ENCODE peak calls at places on chromosome 17, in six cellular contexts. I is GM12891, P is breast epithelium, U is prostate gland, V is HCT116, Z is Panc1. D is an unnamed sample.

GRCh38 chr17:56451629-56452028 is 141.9 kb upstream of the NOG start:
- DNase-seq in U (no peak), V (no peak), I (no peak), Z (no peak), P (no peak), D (no peak)

GRCh38 chr17:66755101-66755943 is 79.6 kb upstream of the CACNG5 start:
- DNase-seq in U (no peak), P (no peak), V (peak; percentile 6), I (no peak), Z (no peak), D (no peak)

GRCh38 chr17:49996495-49997255 is 1.7 kb upstream of the DLX3 start:
- DNase-seq in I (peak; percentile 66), V (no peak), Z (peak; percentile 22), P (no peak), U (peak; percentile 33), D (peak; percentile 63)

GRCh38 chr17:68399638-68400403 is 57.5 kb downstream of the WIPI1 start:
- DNase-seq in U (no peak), Z (no peak), V (no peak), P (no peak), I (peak; percentile 20), D (no peak)

GRCh38 chr17:61477204-61477834 is 25.1 kb downstream of the TBX4 start:
- DNase-seq in P (no peak), I (no peak), Z (no peak), U (no peak), V (no peak), D (no peak)

GRCh38 chr17:50559674-50560184 is 786 bp upstream of the CACNA1G start:
- DNase-seq in V (peak; percentile 64), U (no peak), P (peak; percentile 73), I (no peak), Z (no peak), D (no peak)

GRCh38 chr17:57568340-57568739 is 176.8 kb downstream of the CCDC182 start:
- DNase-seq in U (no peak), V (no peak), P (no peak), Z (no peak), I (no peak), D (no peak)

GRCh38 chr17:65485388-65486299 is 75.8 kb downstream of the AXIN2 start:
- DNase-seq in U (no peak), P (peak; percentile 23), Z (no peak), I (no peak), V (no peak), D (no peak)

GRCh38 chr17:21018894-21019293 is 23.9 kb downstream of the USP22 start:
- DNase-seq in V (no peak), I (no peak), P (no peak), U (no peak), Z (no peak), D (no peak)

GRCh38 chr17:13584701-13585080 is 17.0 kb downstream of the HS3ST3A1 start:
- DNase-seq in U (no peak), I (no peak), V (no peak), Z (no peak), P (no peak), D (no peak)

GRCh38 chr17:6098466-6099180 is 28.4 kb downstream of the WSCD1 start:
- DNase-seq in Z (no peak), I (no peak), U (no peak), P (no peak), V (no peak), D (no peak)

DNA sequence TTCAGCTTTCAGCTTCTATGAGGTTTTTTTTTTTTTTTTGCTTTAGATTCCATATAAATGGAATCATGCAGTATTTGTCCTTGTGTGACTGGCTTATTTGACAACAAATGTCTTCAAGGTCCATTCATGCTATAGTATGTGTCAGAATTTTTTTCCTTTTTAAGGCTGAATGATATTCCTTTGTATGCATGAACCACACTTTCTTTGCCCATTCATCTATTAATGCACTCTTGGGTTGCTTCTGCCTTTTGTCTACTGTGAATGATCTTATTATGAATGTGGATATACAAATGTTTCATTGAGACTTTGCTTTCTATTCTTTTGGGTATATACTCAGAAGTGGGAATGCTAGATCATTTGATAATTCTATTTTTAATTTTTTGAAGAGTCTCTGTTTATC is 27.0 kb upstream of the LRRC75A start:
- DNase-seq in Z (no peak), I (no peak), U (no peak), P (no peak), V (no peak), D (no peak)
- TF ChIP-seq POLR2AphosphoS5 in Z (no peak), I (no peak), U (no peak), P (no peak), V (no peak), D (no peak)

GRCh38 chr17:69462882-69463281 is 48.4 kb downstream of the MAP2K6 start:
- DNase-seq in Z (no peak), I (no peak), V (no peak), P (no peak), U (no peak), D (no peak)

GRCh38 chr17:69470702-69471101 is 56.2 kb downstream of the MAP2K6 start:
- DNase-seq in Z (no peak), U (no peak), I (no peak), P (no peak), V (no peak), D (no peak)

GRCh38 chr17:69466451-69466850 is 52.0 kb downstream of the MAP2K6 start:
- DNase-seq in I (no peak), P (no peak), Z (no peak), V (no peak), U (no peak), D (no peak)

GRCh38 chr17:69468211-69468610 is 53.7 kb downstream of the MAP2K6 start:
- DNase-seq in U (no peak), P (no peak), I (no peak), V (no peak), Z (no peak), D (no peak)

DNA sequence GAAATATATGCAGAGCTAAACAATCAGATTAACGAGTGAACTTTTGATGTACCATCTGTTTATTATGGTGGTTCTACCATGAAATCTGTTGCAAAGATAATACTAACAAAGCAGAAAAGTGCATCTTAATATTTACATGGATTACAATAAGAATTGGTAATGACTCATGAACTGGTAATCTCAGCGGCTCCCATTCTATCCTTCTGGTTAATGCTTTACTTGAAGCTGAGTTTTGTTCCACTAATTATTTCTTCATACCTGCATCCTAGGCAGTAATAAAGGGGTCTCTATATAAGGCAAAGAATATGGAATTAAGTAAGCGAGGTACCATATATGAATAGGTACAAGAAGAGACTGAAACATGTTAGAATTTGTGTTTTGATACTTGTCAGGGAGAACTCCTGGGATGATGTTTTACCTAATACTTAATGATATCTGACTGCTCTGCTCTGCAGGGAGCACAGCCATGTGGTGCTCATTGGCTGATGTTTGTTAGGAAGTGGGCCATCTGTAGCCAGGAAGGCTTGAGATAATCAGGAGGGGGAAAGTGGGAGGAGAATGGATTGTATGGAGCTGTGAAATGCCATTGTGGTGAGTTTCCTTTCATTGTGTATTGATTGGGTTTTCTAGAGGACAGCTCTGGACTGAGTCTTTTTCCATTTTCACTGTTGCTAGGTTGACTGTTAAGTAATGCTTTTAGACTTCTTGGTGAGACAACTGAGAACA is 52.6 kb downstream of the MAP2K6 start:
- DNase-seq in U (no peak), Z (no peak), V (no peak), P (no peak), I (no peak), D (no peak)
- TF ChIP-seq POLR2AphosphoS5 in U (no peak), Z (no peak), V (no peak), P (no peak), I (no peak), D (no peak)

GRCh38 chr17:2243953-2244352 is 59.6 kb downstream of the SMG6 start:
- DNase-seq in P (no peak), Z (no peak), V (no peak), I (no peak), U (no peak), D (no peak)

GRCh38 chr17:2241823-2242222 is 61.8 kb downstream of the SMG6 start:
- DNase-seq in Z (no peak), V (no peak), I (no peak), P (no peak), U (no peak), D (no peak)

GRCh38 chr17:2240541-2240940 is 63.0 kb downstream of the SMG6 start:
- DNase-seq in Z (no peak), P (no peak), V (no peak), U (no peak), I (no peak), D (no peak)

GRCh38 chr17:2247005-2247404 is 56.6 kb downstream of the SMG6 start:
- DNase-seq in Z (no peak), V (no peak), I (no peak), P (no peak), U (no peak), D (no peak)

DNA sequence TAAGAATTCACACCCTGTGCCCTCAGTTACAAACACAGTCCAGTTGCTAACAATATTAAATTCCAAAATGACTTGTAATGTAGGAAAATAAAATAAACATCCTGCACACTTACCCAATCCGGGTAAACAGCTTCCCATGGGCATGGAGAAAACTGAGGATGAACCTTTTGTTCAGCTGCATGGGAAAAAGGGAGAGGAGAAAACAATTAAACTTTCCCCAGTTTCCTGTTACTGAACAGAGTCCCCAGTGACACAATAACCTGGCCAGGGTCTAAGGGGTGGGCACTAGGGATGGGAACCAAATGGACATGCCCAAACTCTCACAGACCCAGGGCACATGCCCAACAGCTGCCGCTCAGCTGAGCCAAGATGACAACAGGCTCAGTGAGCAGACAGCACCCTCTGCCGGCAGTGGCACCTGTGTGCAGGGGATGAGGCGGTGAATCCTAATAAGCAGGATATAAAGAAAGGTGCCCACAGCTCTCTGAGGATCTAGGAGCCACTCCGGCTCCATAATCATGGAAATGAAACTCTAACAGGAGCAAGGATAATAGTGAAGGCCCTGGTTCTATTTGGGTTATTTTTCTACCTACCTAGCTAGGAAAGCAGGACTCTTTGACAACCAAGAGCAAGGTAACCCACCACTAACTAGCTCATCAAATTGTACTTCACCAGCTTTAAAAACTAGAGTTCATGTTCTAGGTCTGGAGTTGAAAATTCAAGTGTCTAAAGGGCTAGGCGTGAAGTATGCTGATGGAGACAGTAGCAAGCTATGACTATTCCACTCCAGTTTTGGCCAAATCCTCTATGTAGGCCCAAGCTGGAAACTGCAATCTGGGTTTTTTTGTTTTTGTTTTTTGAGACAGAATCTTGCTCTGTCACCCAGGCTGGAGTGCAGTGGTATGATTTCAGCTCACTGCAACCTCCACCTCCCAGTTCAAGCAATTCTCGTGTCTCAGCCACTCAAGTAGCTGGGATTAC is 58.8 kb downstream of the SMG6 start:
- DNase-seq in P (peak; percentile 78), Z (peak; percentile 57), I (peak; percentile 48), V (peak; percentile 39), U (peak; percentile 83), D (peak; percentile 63)
- TF ChIP-seq POLR2AphosphoS5 in P (peak; percentile 76), Z (no peak), I (no peak), V (no peak), U (peak; percentile 84), D (no peak)

GRCh38 chr17:27544350-27545131 is 86.4 kb upstream of the LGALS9 start:
- DNase-seq in V (no peak), Z (no peak), I (peak; percentile 66), U (no peak), P (no peak), D (peak; percentile 76)
- TF ChIP-seq POLR2AphosphoS5 in V (no peak), Z (no peak), I (no peak), U (no peak), P (no peak), D (peak; percentile 44)

GRCh38 chr17:42548070-42548837 is 4.5 kb upstream of the HSD17B1 start:
- DNase-seq in V (no peak), P (peak; percentile 75), U (peak; percentile 85), Z (no peak), I (peak; percentile 97), D (peak; percentile 97)
- TF ChIP-seq POLR2AphosphoS5 in V (no peak), P (no peak), U (peak; percentile 77), Z (peak; percentile 29), I (no peak), D (no peak)

GRCh38 chr17:1179635-1180433 is at the start of gene ABR:
- DNase-seq in I (peak; percentile 74), V (no peak), P (no peak), Z (no peak), U (peak; percentile 50), D (peak; percentile 60)
- TF ChIP-seq POLR2AphosphoS5 in I (no peak), V (peak; percentile 77), P (no peak), Z (no peak), U (no peak), D (no peak)

D was measured in GM12892.